ENCODE peak calls at places on chromosomes 3 and 15, in five cellular contexts. P is stimulated activated CD4-positive, alpha-beta T cell treated with anti-CD3 and anti-CD28 coated beads, Interleukin-4, amount 100 ng/mL, for 4 hours; N is pons; F is Right ventricle myocardium superior; W is GDM1. T is an unnamed sample.

GRCh38 chr3:78255403-78255802 is 1215.5 kb downstream of the ROBO2 start:
- DNase-seq in N (no peak), F (no peak), P (no peak), W (no peak), T (no peak)

GRCh38 chr3:161014997-161015749 is 90.0 kb downstream of the B3GALNT1 start:
- DNase-seq in N (no peak), F (no peak), P (no peak), W (no peak), T (no peak)

GRCh38 chr3:70049761-70050160 is 50.2 kb downstream of the SAMMSON start:
- DNase-seq in N (no peak), W (no peak), P (no peak), F (no peak), T (no peak)

GRCh38 chr3:25587526-25587925 is 77.2 kb downstream of the TOP2B start:
- DNase-seq in N (no peak), F (no peak), W (no peak), P (no peak), T (no peak)

GRCh38 chr3:187112934-187113793 is 26.1 kb downstream of the RPL39L start:
- DNase-seq in F (no peak), W (no peak), P (no peak), N (peak; percentile 30), T (no peak)

GRCh38 chr3:11310258-11310657 is 38.1 kb downstream of the ATG7 start:
- DNase-seq in P (no peak), F (no peak), W (no peak), N (no peak), T (no peak)

GRCh38 chr15:49063402-49064280 is 17.4 kb upstream of the SECISBP2L start:
- DNase-seq in N (no peak), W (no peak), F (no peak), P (no peak), T (no peak)

GRCh38 chr15:60464836-60465630 is 13.9 kb downstream of the ICE2 start:
- DNase-seq in N (no peak), F (no peak), W (no peak), P (no peak), T (no peak)

GRCh38 chr3:78483070-78483469 is 1284.7 kb downstream of the ROBO1 start:
- DNase-seq in F (no peak), N (no peak), W (no peak), P (no peak), T (no peak)

GRCh38 chr3:98114264-98114663 is 16.3 kb upstream of the OR5H1 start:
- DNase-seq in W (no peak), N (no peak), F (no peak), P (no peak), T (no peak)

GRCh38 chr3:72361990-72362389 is 486.3 kb downstream of the SHQ1 start:
- DNase-seq in F (no peak), P (no peak), W (no peak), N (no peak), T (no peak)

GRCh38 chr3:165389064-165389463 is 192.9 kb upstream of the SLITRK3 start:
- DNase-seq in N (peak; percentile 29), F (no peak), W (no peak), P (no peak), T (no peak)

GRCh38 chr3:133366921-133367320 is 32.9 kb upstream of the BFSP2 start:
- DNase-seq in W (no peak), N (no peak), P (no peak), F (no peak), T (no peak)

GRCh38 chr15:55279746-55280351 is 9.8 kb downstream of the RAB27A start:
- DNase-seq in P (peak; percentile 59), F (no peak), N (no peak), W (no peak), T (no peak)

GRCh38 chr3:24184528-24185176 is 239.6 kb downstream of the NR1D2 start:
- DNase-seq in W (no peak), F (no peak), N (no peak), P (no peak), T (no peak)

GRCh38 chr3:177602601-177603136 is 405.4 kb upstream of the TBL1XR1 start:
- DNase-seq in F (no peak), W (no peak), N (no peak), P (no peak), T (no peak)

GRCh38 chr3:160810360-160810759 is 54.3 kb downstream of the PPM1L start:
- DNase-seq in P (no peak), W (no peak), F (no peak), N (no peak), T (no peak)

GRCh38 chr3:12138044-12138443 is 20.7 kb downstream of the TIMP4 start:
- DNase-seq in P (no peak), F (peak; percentile 42), N (no peak), W (no peak), T (no peak)

GRCh38 chr15:70923311-70924080 is 30.9 kb downstream of the LRRC49 start:
- DNase-seq in N (no peak), W (no peak), P (no peak), F (no peak), T (no peak)

GRCh38 chr3:141575879-141576743 is 89.3 kb downstream of the RASA2 start:
- DNase-seq in W (peak; percentile 1), N (peak; percentile 51), F (no peak), P (no peak), T (no peak)

GRCh38 chr15:38683382-38684242 is 119.0 kb upstream of the RASGRP1 start:
- DNase-seq in N (peak; percentile 68), P (peak; percentile 73), F (peak; percentile 47), W (peak; percentile 61), T (peak; percentile 72)

GRCh38 chr15:57705746-57706404 is 639 bp upstream of the POLR2M start:
- DNase-seq in W (no peak), N (no peak), P (no peak), F (no peak), T (no peak)

GRCh38 chr15:24962880-24963279 is 8.1 kb downstream of the SNRPN start:
- DNase-seq in P (no peak), N (no peak), W (no peak), F (no peak), T (no peak)

GRCh38 chr15:83656192-83656591 is 2.3 kb downstream of the ADAMTSL3 start:
- DNase-seq in F (no peak), N (peak; percentile 37), P (no peak), W (no peak), T (no peak)

GRCh38 chr3:197295871-197296270 is 2.5 kb downstream of the DLG1 start:
- DNase-seq in F (no peak), P (no peak), N (peak; percentile 74), W (no peak), T (no peak)

GRCh38 chr3:184259878-184260570 is 1.3 kb downstream of the CAMK2N2 start:
- DNase-seq in P (no peak), F (peak; percentile 59), N (no peak), W (no peak), T (peak; percentile 67)

GRCh38 chr15:42726114-42726513 is 10.8 kb downstream of the CDAN1 start:
- DNase-seq in F (no peak), N (no peak), W (no peak), P (no peak), T (no peak)

GRCh38 chr3:139388961-139389551 is 391 bp downstream of the COPB2 start:
- DNase-seq in F (no peak), P (peak; percentile 10), W (no peak), N (peak; percentile 15), T (no peak)

GRCh38 chr3:50121416-50122032 is 32.8 kb downstream of the RBM5 start:
- DNase-seq in N (peak; percentile 61), P (peak; percentile 57), W (peak; percentile 65), F (peak; percentile 78), T (peak; percentile 83)

GRCh38 chr3:112926000-112926399 is 48.9 kb downstream of the CD200R1 start:
- DNase-seq in N (peak; percentile 60), W (no peak), F (no peak), P (no peak), T (no peak)

GRCh38 chr3:171620825-171621434 is 160.7 kb upstream of the TNIK start:
- DNase-seq in N (no peak), W (no peak), F (no peak), P (no peak), T (no peak)

GRCh38 chr3:128282392-128283196 is 129.3 kb downstream of the EEFSEC start:
- DNase-seq in P (no peak), N (peak; percentile 34), F (peak; percentile 84), W (no peak), T (no peak)

GRCh38 chr15:42108189-42108588 is 13.8 kb upstream of the PLA2G4D start:
- DNase-seq in P (no peak), N (no peak), W (no peak), F (no peak), T (no peak)

GRCh38 chr3:130971208-130971607 is 55.4 kb downstream of the ASTE1 start:
- DNase-seq in F (no peak), N (no peak), P (no peak), W (no peak), T (no peak)

GRCh38 chr3:58646503-58646902 is 20.1 kb downstream of the FAM3D start:
- DNase-seq in N (no peak), F (no peak), W (no peak), P (no peak), T (no peak)

GRCh38 chr15:52558196-52558595 is 10.6 kb downstream of the ARPP19 start:
- DNase-seq in W (no peak), F (no peak), N (no peak), P (peak; percentile 58), T (no peak)

GRCh38 chr15:65638681-65639089 is 16.9 kb downstream of the SLC24A1 start:
- DNase-seq in F (no peak), W (peak; percentile 46), P (no peak), N (peak; percentile 94), T (peak; percentile 74)

GRCh38 chr3:17645074-17645698 is 97.2 kb downstream of the TBC1D5 start:
- DNase-seq in N (peak; percentile 91), W (peak; percentile 30), F (no peak), P (no peak), T (no peak)

GRCh38 chr3:129994883-129995559 is 20.5 kb downstream of the TRH start:
- DNase-seq in N (no peak), F (no peak), W (no peak), P (no peak), T (no peak)

T was measured in B cell.